ENCODE peak calls at places on chromosomes 16 and 17, in nine cellular contexts. T is fibroblast of mammary gland, S is adipocyte, X is PC-9, Z is pancreas, O is WERI-Rb-1, F is heart right ventricle, B is adrenal gland, I is AG04449. M is an unnamed sample.

GRCh38 chr17:42249681-42250446 is 26.3 kb downstream of the STAT5B start:
- DNase-seq in T (no peak), S (no peak), X (no peak), Z (no peak), O (no peak), F (no peak), B (no peak), I (no peak), M (no peak)

GRCh38 chr16:89145406-89146161 is 26.0 kb upstream of the CDH15 start:
- DNase-seq in T (no peak), S (no peak), X (no peak), Z (peak), O (no peak), F (no peak), B (no peak), I (no peak), M (no peak)

GRCh38 chr17:18191071-18191667 is 7.5 kb downstream of the ALKBH5 start:
- DNase-seq in T (peak), S (peak), X (no peak), Z (peak), O (no peak), F (no peak), B (peak), I (no peak), M (no peak)

GRCh38 chr16:71383054-71383773 is 24.7 kb downstream of the CALB2 start:
- DNase-seq in T (peak), S (no peak), X (peak), Z (no peak), O (peak), F (no peak), B (no peak), I (no peak), M (no peak)

GRCh38 chr16:12178251-12178990 is 201.9 kb downstream of the SNX29 start:
- DNase-seq in T (peak), S (peak), X (no peak), Z (no peak), O (no peak), F (peak), B (peak), I (no peak), M (no peak)

GRCh38 chr16:9136596-9136995 is 45.2 kb downstream of the HAPSTR1 start:
- DNase-seq in T (no peak), S (no peak), X (no peak), Z (peak), O (no peak), F (no peak), B (no peak), I (no peak), M (peak)

GRCh38 chr16:2774161-2774891 is 2.8 kb downstream of the ELOB start:
- DNase-seq in T (no peak), S (no peak), X (no peak), Z (no peak), O (no peak), F (no peak), B (no peak), I (no peak), M (peak)

GRCh38 chr17:17824780-17825614 is 11.8 kb downstream of the SREBF1 start:
- DNase-seq in T (no peak), S (no peak), X (peak), Z (no peak), O (no peak), F (no peak), B (peak), I (no peak), M (no peak)

GRCh38 chr16:74650966-74651567 is 15.6 kb downstream of the RFWD3 start:
- DNase-seq in T (no peak), S (peak), X (no peak), Z (no peak), O (no peak), F (no peak), B (no peak), I (no peak), M (no peak)

GRCh38 chr17:56975656-56976055 is 2.3 kb upstream of the SCPEP1 start:
- DNase-seq in T (no peak), S (no peak), X (no peak), Z (no peak), O (no peak), F (no peak), B (no peak), I (no peak), M (no peak)

GRCh38 chr17:69669441-69670178 is 255.1 kb downstream of the MAP2K6 start:
- DNase-seq in T (no peak), S (peak), X (no peak), Z (no peak), O (no peak), F (no peak), B (no peak), I (no peak), M (no peak)

GRCh38 chr16:4612977-4613635 is 1.6 kb downstream of the UBALD1 start:
- DNase-seq in T (no peak), S (peak), X (peak), Z (no peak), O (no peak), F (no peak), B (no peak), I (no peak), M (no peak)

GRCh38 chr17:7354262-7354781 is 634 bp upstream of the TMEM95 start:
- DNase-seq in T (peak), S (no peak), X (no peak), Z (no peak), O (no peak), F (no peak), B (no peak), I (no peak), M (no peak)

GRCh38 chr16:19179890-19180490 is 11.9 kb downstream of the SYT17 start:
- DNase-seq in T (peak), S (peak), X (peak), Z (peak), O (peak), F (peak), B (peak), I (no peak), M (peak)

GRCh38 chr17:50584116-50584515 is 23.6 kb downstream of the CACNA1G start:
- DNase-seq in T (no peak), S (no peak), X (no peak), Z (no peak), O (no peak), F (no peak), B (no peak), I (no peak), M (no peak)

GRCh38 chr16:54991525-54991924 is 60.9 kb downstream of the IRX5 start:
- DNase-seq in T (no peak), S (no peak), X (no peak), Z (no peak), O (no peak), F (no peak), B (no peak), I (no peak), M (no peak)

GRCh38 chr16:68486671-68487495 is 38.6 kb upstream of the SMPD3 start:
- DNase-seq in T (no peak), S (no peak), X (no peak), Z (no peak), O (no peak), F (no peak), B (no peak), I (no peak), M (no peak)

GRCh38 chr17:45073414-45074070 is 12.4 kb downstream of the NMT1 start:
- DNase-seq in T (peak), S (peak), X (no peak), Z (no peak), O (no peak), F (no peak), B (peak), I (peak), M (no peak)

GRCh38 chr17:28330671-28331070 is 4.6 kb downstream of the IFT20 start:
- DNase-seq in T (no peak), S (no peak), X (no peak), Z (no peak), O (no peak), F (no peak), B (no peak), I (no peak), M (peak)

GRCh38 chr17:47844814-47845453 is 3.9 kb upstream of the SCRN2 start:
- DNase-seq in T (peak), S (peak), X (no peak), Z (no peak), O (no peak), F (no peak), B (no peak), I (no peak), M (no peak)

GRCh38 chr17:47239663-47240374 is 13.8 kb upstream of the ITGB3 start:
- DNase-seq in T (peak), S (peak), X (peak), Z (no peak), O (no peak), F (peak), B (peak), I (peak), M (peak)

GRCh38 chr17:54172654-54173316 is 350.1 kb downstream of the KIF2B start:
- DNase-seq in T (peak), S (peak), X (peak), Z (no peak), O (peak), F (no peak), B (peak), I (no peak), M (no peak)

GRCh38 chr17:7220593-7221280 is 999 bp downstream of the ACADVL start:
- DNase-seq in T (peak), S (peak), X (peak), Z (no peak), O (peak), F (no peak), B (peak), I (no peak), M (peak)

GRCh38 chr17:78735832-78736525 is 46.1 kb downstream of the CYTH1 start:
- DNase-seq in T (peak), S (no peak), X (peak), Z (no peak), O (no peak), F (no peak), B (no peak), I (no peak), M (no peak)

GRCh38 chr17:77942111-77942988 is 16.2 kb upstream of the TNRC6C start:
- DNase-seq in T (no peak), S (no peak), X (no peak), Z (no peak), O (no peak), F (peak), B (no peak), I (no peak), M (no peak)

GRCh38 chr16:2173916-2174315 is 18.3 kb downstream of the TRAF7 start:
- DNase-seq in T (no peak), S (no peak), X (no peak), Z (no peak), O (no peak), F (no peak), B (no peak), I (no peak), M (no peak)

GRCh38 chr16:8730335-8730915 is 56.0 kb downstream of the ABAT start:
- DNase-seq in T (no peak), S (no peak), X (no peak), Z (peak), O (no peak), F (no peak), B (no peak), I (no peak), M (no peak)

GRCh38 chr16:22797551-22797950 is 16.4 kb upstream of the HS3ST2 start:
- DNase-seq in T (no peak), S (no peak), X (no peak), Z (no peak), O (no peak), F (no peak), B (no peak), I (no peak), M (no peak)

GRCh38 chr16:814974-815373 is 14.4 kb upstream of the GNG13 start:
- DNase-seq in T (peak), S (peak), X (no peak), Z (no peak), O (no peak), F (no peak), B (no peak), I (peak), M (no peak)

GRCh38 chr17:6668727-6669425 is 17.3 kb downstream of the C17orf100 start:
- DNase-seq in T (no peak), S (no peak), X (no peak), Z (no peak), O (no peak), F (no peak), B (no peak), I (no peak), M (no peak)

GRCh38 chr17:44279586-44280344 is 11.8 kb upstream of the SLC4A1 start:
- DNase-seq in T (peak), S (peak), X (peak), Z (peak), O (no peak), F (peak), B (peak), I (peak), M (peak)

GRCh38 chr16:85173981-85174751 is 61.9 kb upstream of the CIBAR2 start:
- DNase-seq in T (peak), S (peak), X (peak), Z (no peak), O (no peak), F (no peak), B (peak), I (no peak), M (peak)

GRCh38 chr16:80355335-80355734 is 185.5 kb upstream of the DYNLRB2 start:
- DNase-seq in T (no peak), S (no peak), X (no peak), Z (no peak), O (no peak), F (no peak), B (no peak), I (no peak), M (no peak)

GRCh38 chr16:90054554-90054953 is 22.6 kb downstream of the PRDM7 start:
- DNase-seq in T (no peak), S (no peak), X (no peak), Z (no peak), O (no peak), F (no peak), B (no peak), I (no peak), M (no peak)

GRCh38 chr17:6090253-6090652 is 20.1 kb downstream of the WSCD1 start:
- DNase-seq in T (no peak), S (no peak), X (no peak), Z (no peak), O (no peak), F (no peak), B (no peak), I (no peak), M (no peak)

GRCh38 chr17:78294356-78294755 is 62.9 kb downstream of the TMEM235 start:
- DNase-seq in T (no peak), S (no peak), X (no peak), Z (no peak), O (no peak), F (no peak), B (no peak), I (no peak), M (no peak)

GRCh38 chr17:72587156-72587555 is 466.3 kb downstream of the SOX9 start:
- DNase-seq in T (no peak), S (no peak), X (no peak), Z (no peak), O (no peak), F (no peak), B (no peak), I (no peak), M (no peak)
- H3K4me3 ChIP-seq in T (no peak), S (no peak), X (peak), Z (no peak), O (no peak), F (no peak), B (no peak), I (no peak), M (no peak)

DNA sequence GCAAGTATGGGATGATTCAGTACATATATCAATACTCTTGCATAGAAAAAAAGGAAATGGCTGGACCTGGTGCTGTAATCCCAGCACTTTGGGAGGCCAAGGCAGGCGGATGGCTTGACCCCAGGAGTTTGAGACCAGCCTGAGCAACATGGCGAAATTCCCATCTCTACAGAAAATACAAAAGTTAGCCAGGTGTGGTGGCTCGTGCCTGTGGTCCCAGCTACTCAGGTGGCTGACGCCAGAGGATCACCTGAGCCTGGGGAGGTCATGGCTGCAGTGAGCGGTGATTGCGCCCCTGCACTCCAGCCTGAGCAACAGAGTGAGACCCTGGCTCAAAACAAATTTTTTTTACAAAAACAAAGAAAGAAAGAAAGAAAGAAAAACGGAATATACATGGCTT is 7.1 kb upstream of the SGF29 start:
- DNase-seq in T (no peak), S (no peak), X (no peak), Z (no peak), O (no peak), F (no peak), B (no peak), I (no peak), M (no peak)
- H3K4me3 ChIP-seq in T (no peak), S (no peak), X (no peak), Z (no peak), O (no peak), F (no peak), B (no peak), I (no peak), M (no peak)

GRCh38 chr17:2176484-2177175 is 121.7 kb downstream of the HIC1 start:
- DNase-seq in T (no peak), S (no peak), X (no peak), Z (peak), O (peak), F (peak), B (no peak), I (no peak), M (no peak)

GRCh38 chr17:2175294-2175628 is 120.4 kb downstream of the HIC1 start:
- DNase-seq in T (peak), S (peak), X (no peak), Z (no peak), O (no peak), F (no peak), B (no peak), I (no peak), M (no peak)

GRCh38 chr17:2173005-2173404 is 118.1 kb downstream of the HIC1 start:
- DNase-seq in T (peak), S (peak), X (no peak), Z (peak), O (no peak), F (no peak), B (peak), I (no peak), M (peak)

GRCh38 chr17:2174048-2174447 is 119.1 kb downstream of the HIC1 start:
- DNase-seq in T (peak), S (peak), X (no peak), Z (peak), O (no peak), F (no peak), B (no peak), I (no peak), M (no peak)

GRCh38 chr17:2174471-2175293 is 119.8 kb downstream of the HIC1 start:
- DNase-seq in T (peak), S (peak), X (no peak), Z (peak), O (no peak), F (peak), B (peak), I (peak), M (peak)
- H3K4me3 ChIP-seq in T (no peak), S (peak), X (no peak), Z (peak), O (no peak), F (no peak), B (peak), I (no peak), M (no peak)

DNA sequence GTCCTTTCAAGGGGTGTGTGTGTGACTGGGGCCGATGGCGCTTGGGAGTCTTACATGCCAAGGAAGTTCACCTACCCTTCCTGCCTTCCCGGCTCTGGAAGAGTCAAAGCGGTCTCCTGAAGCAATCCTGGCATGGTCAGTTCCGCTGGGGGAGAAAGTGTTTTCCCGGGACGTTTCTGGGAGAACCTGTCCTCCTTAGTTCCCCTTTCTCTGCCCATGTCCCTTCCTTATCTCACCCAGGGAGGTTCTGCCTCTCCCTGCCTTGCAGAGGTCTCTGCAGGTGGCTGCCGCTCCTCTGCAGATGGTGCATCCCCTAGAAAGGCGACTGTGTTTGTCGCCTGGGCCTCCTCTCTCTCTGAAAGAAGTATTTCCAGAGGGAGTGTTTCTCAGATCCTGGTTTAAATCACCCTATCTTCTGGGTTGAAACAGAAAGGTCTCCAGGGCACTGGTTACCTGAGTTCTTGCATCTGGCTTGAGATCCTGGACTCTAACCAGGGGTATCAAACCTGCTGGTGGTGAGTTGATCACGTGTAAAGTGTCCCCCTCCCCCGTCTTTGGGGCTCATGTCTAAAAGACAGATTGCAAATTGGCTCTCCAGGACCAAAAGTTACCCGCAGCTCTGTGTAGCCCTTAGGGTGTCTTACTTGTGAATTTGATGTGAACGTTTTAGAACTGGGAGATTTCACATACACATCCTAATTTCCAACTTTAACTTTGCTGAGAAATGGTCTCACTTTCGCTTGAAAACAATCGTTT is 1.9 kb downstream of the PRKCB start:
- DNase-seq in T (no peak), S (no peak), X (no peak), Z (no peak), O (no peak), F (no peak), B (no peak), I (no peak), M (no peak)
- H3K4me3 ChIP-seq in T (no peak), S (no peak), X (no peak), Z (no peak), O (no peak), F (no peak), B (no peak), I (no peak), M (no peak)

DNA sequence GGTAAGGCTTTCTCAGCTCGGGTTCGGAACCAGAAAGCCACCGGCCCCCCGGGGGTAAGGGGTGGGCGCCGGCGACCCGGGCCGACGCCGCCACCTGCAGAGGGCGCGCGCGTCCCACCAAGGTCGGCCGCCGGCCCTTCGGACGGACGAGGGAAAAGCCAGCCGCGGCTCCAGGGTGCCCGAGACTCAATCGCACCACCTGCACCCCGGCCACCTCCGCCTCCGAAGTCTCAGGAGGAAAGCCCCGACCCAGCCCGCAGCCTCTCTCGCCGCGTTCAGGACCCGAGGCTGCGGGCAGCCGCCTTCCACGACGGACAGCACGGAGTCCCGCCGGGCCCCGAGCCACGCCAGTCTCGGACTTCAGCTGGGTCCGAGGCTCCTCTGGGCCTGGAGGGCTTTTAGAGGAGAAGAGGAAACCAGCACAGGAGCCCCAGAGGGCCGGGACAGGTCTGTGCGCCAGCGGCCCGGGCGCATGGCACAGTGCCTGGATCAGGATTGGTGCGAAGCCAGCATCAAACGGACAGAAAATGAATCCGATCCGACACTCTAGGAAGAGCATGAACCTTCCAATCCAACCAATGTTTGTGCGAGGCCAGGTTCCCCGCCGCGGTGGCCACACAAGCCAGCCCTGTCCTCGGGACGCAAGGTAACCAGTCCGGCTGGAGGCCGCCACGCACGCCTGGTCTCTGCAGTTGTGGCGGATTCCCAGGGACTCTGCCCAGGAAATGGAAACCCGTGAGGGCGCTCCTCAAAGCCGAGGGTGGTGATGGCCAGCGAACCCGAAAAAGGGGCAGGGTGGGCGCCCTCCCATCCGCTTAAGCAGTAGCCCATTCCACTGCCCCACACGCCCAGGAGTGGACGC is 6.7 kb downstream of the CBX8 start:
- DNase-seq in T (no peak), S (peak), X (peak), Z (peak), O (peak), F (peak), B (peak), I (no peak), M (peak)
- H3K4me3 ChIP-seq in T (no peak), S (no peak), X (no peak), Z (peak), O (peak), F (peak), B (peak), I (no peak), M (no peak)

M was measured in aorta.